ENCODE peak calls at places on chromosome 14, in nine cellular contexts. T, R, E, B, Z, F, A, I and G are unnamed samples. For H3K4me1, the result is how much of the 10 kb centered on the place peaks cover.

GRCh38 chr14:102097441-102098135 is 10.7 kb upstream of the HSP90AA1 start:
- DNase-seq in T (no peak), R (peak), E (no peak), B (no peak), Z (no peak), F (peak), A (no peak), I (no peak), G (no peak)

GRCh38 chr14:68674538-68675232 is 118.2 kb downstream of the ZFP36L1 start:
- DNase-seq in T (no peak), R (no peak), E (no peak), B (no peak), Z (no peak), F (no peak), A (no peak), I (no peak), G (no peak)

GRCh38 chr14:64946310-64947045 is 3.9 kb upstream of the GPX2 start:
- DNase-seq in T (no peak), R (no peak), E (no peak), B (no peak), Z (no peak), F (no peak), A (peak), I (no peak), G (no peak)

GRCh38 chr14:56379956-56380355 is 199.6 kb upstream of the TMEM260 start:
- DNase-seq in T (no peak), R (no peak), E (no peak), B (no peak), Z (no peak), F (no peak), A (no peak), I (no peak), G (no peak)

GRCh38 chr14:99257673-99258221 is 14.2 kb downstream of the BCL11B start:
- DNase-seq in T (no peak), R (no peak), E (no peak), B (no peak), Z (no peak), F (peak), A (no peak), I (no peak), G (no peak)

GRCh38 chr14:56126514-56126913 is 8.3 kb downstream of the PELI2 start:
- DNase-seq in T (no peak), R (no peak), E (no peak), B (no peak), Z (no peak), F (no peak), A (no peak), I (no peak), G (no peak)

GRCh38 chr14:104707629-104708595 is 16.1 kb upstream of the ADSS1 start:
- DNase-seq in T (no peak), R (no peak), E (no peak), B (no peak), Z (no peak), F (no peak), A (no peak), I (no peak), G (no peak)

GRCh38 chr14:100078997-100079561 is 13.9 kb downstream of the EVL start:
- DNase-seq in T (no peak), R (no peak), E (no peak), B (peak), Z (no peak), F (peak), A (no peak), I (no peak), G (no peak)

DNA sequence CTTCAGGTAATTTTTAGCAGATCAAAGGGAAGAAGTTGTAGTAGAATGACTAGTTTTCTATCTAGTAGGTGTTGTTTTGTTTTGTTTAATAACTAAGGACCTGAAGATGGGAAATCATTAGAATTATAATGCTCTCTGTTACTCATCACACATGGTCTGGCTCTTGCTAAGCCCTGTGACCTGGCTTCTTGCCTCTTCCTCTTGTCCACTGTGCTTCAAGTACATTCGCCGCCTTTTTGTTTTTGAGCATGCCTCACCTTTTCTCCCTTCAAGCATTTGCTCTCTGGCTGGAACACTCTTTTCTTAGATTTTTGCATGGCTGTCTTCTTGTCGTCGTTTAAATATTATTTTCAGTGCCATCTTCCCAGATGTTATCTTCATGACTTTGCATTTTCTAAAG is 47.7 kb downstream of the DAAM1 start:
- DNase-seq in T (no peak), R (no peak), E (no peak), B (no peak), Z (no peak), F (no peak), A (no peak), I (no peak), G (peak)
- H3K4me1 ChIP-seq in T (under half), R (under half), E (under half), B (under half), Z (under half), F (under half), A (under half), I (under half), G (under half)

GRCh38 chr14:95530461-95531170 is 4.2 kb upstream of the GLRX5 start:
- DNase-seq in T (no peak), R (no peak), E (no peak), B (no peak), Z (no peak), F (no peak), A (peak), I (no peak), G (no peak)

GRCh38 chr14:95529242-95529641 is 5.6 kb upstream of the GLRX5 start:
- DNase-seq in T (no peak), R (no peak), E (no peak), B (no peak), Z (no peak), F (no peak), A (no peak), I (no peak), G (no peak)

GRCh38 chr14:95533822-95534221 is 1.0 kb upstream of the GLRX5 start:
- DNase-seq in T (no peak), R (peak), E (no peak), B (no peak), Z (no peak), F (peak), A (no peak), I (no peak), G (no peak)

GRCh38 chr14:95533391-95533821 is 1.4 kb upstream of the GLRX5 start:
- DNase-seq in T (peak), R (peak), E (no peak), B (peak), Z (no peak), F (no peak), A (no peak), I (no peak), G (no peak)

DNA sequence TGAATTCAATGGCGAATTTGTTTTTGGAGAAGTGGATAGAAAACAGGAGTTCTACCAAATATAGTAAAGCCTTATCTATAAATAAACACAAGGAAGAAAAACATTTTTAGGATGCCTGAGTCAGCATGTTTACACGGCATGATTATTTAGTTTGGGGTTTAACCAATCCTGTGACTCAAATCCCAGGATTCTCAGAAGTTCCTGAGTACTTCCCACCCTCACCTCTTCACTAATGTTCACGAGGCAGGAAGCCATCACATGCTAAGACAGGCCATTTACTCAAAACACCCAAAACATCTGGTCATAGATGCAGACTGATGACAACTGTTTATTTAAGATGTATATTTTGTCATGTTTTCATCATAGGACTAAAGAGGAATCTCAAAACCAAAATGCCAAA is 3.4 kb upstream of the GLRX5 start:
- DNase-seq in T (no peak), R (no peak), E (no peak), B (peak), Z (no peak), F (no peak), A (peak), I (no peak), G (no peak)
- H3K4me3 ChIP-seq in T (no peak), R (no peak), E (peak), B (no peak), Z (no peak), F (no peak), A (no peak), I (no peak), G (no peak)

GRCh38 chr14:24150993-24151392 is 3.7 kb downstream of the RNF31 start:
- DNase-seq in T (no peak), R (no peak), E (no peak), B (no peak), Z (no peak), F (no peak), A (no peak), I (no peak), G (no peak)

GRCh38 chr14:24151404-24152080 is 4.2 kb downstream of the RNF31 start:
- DNase-seq in T (no peak), R (no peak), E (no peak), B (no peak), Z (no peak), F (no peak), A (no peak), I (no peak), G (no peak)

GRCh38 chr14:24156840-24157239 is 4.2 kb upstream of the IRF9 start:
- DNase-seq in T (no peak), R (no peak), E (no peak), B (no peak), Z (no peak), F (no peak), A (no peak), I (no peak), G (no peak)

GRCh38 chr14:24157331-24157730 is 3.7 kb upstream of the IRF9 start:
- DNase-seq in T (no peak), R (no peak), E (no peak), B (no peak), Z (no peak), F (no peak), A (no peak), I (no peak), G (no peak)

GRCh38 chr14:24155100-24155499 is 6.0 kb upstream of the IRF9 start:
- DNase-seq in T (no peak), R (no peak), E (no peak), B (no peak), Z (no peak), F (peak), A (no peak), I (no peak), G (no peak)
- TF ChIP-seq POLR2A in T (no peak), R (no peak), E (no peak), B (no peak), Z (no peak), F (no peak), A (no peak), I (no peak), G (no peak)

DNA sequence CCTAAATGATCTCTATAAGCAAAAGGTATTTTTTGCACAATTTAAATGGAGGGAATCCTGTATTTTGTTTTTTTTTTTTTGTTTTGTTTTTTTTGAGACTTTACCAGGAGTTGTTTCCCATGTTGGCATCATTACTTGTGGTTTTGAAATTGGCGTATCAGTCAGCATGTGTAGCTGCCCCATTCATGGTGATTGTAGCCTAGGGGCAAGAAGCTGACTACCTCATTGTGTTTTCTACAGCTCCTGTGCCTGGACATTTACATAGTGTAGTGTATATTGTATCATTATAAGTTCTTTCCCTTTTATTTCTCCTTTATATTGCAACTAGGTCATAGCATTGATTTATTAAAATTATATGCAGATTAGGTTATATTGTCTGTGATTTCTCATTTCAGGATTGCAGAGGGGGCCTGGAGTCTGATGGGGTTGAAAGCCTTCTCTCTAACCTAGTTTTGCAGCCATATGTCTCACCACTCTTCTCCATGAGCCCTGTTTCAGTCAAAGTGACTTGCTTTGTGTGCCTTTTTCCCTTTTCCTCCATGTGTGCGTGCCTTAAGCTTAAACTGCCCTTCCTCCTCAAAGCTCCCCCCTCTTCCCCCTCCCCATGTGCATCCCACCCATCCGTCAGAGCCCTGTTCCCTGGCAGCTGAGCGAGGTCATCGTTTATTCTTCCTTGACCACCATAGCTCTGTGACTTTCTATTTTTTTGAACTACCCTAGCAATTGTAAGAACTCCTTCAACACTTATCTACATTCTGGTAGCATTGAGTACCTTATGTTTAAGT is 24.7 kb downstream of the SAMD4A start:
- DNase-seq in T (no peak), R (no peak), E (no peak), B (no peak), Z (no peak), F (no peak), A (no peak), I (no peak), G (no peak)
- H3K4me1 ChIP-seq in T (under half), R (under half), E (under half), B (under half), Z (under half), F (under half), A (under half), I (under half), G (under half)

GRCh38 chr14:81434230-81434629 is 34.1 kb upstream of the STON2 start:
- DNase-seq in T (no peak), R (no peak), E (no peak), B (no peak), Z (no peak), F (no peak), A (no peak), I (no peak), G (no peak)

GRCh38 chr14:81437226-81437625 is 37.1 kb upstream of the STON2 start:
- DNase-seq in T (no peak), R (no peak), E (no peak), B (no peak), Z (no peak), F (no peak), A (no peak), I (no peak), G (no peak)

GRCh38 chr14:81435048-81435577 is 35.0 kb upstream of the STON2 start:
- DNase-seq in T (no peak), R (no peak), E (no peak), B (no peak), Z (no peak), F (no peak), A (no peak), I (no peak), G (no peak)

GRCh38 chr14:81436296-81437138 is 36.4 kb upstream of the STON2 start:
- DNase-seq in T (peak), R (peak), E (peak), B (peak), Z (peak), F (peak), A (peak), I (peak), G (peak)

DNA sequence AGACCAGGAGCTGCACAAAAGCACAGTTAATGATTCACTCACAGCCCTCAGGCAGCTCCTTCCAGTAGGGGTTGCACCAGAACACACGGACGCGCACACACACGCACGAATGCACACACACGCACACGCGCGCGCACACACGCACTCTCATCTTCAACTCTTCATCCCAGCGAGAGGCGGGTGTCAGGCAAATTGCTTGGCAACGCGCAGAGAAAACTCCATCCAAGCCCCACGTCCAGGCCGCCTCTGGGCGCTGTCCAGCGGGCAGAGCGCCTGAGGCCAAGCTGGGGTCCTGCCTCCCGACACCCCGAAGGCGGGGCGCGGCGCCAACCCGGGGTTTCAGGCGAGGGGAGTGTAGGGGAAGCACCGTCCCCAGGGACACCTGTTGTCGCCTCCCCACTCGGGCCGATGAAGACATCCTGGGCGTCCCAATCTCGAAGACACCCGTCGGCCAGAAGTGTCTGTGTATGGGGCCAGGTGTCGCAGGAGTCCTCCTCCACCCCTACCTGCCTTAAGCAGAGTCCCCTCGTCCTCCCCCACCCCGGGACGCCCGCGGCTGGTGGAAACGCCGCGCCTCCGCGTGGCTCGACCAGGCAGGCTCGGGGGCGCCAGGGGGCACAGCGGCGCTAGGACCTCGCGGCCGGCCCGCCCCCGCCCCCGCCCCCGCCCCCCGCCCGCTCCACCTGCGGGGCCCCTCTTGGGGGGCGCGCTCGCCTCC is 35.6 kb upstream of the STON2 start:
- DNase-seq in T (peak), R (no peak), E (peak), B (peak), Z (peak), F (peak), A (peak), I (peak), G (no peak)
- H3K4me3 ChIP-seq in T (peak), R (peak), E (peak), B (no peak), Z (peak), F (peak), A (peak), I (peak), G (peak)

GRCh38 chr14:21264025-21264801 is 5.0 kb downstream of the HNRNPC start:
- DNase-seq in T (no peak), R (no peak), E (no peak), B (peak), Z (no peak), F (no peak), A (no peak), I (no peak), G (no peak)

GRCh38 chr14:21261824-21262223 is 7.4 kb downstream of the HNRNPC start:
- DNase-seq in T (no peak), R (no peak), E (no peak), B (no peak), Z (no peak), F (no peak), A (no peak), I (no peak), G (no peak)

GRCh38 chr14:21263284-21264024 is 5.8 kb downstream of the HNRNPC start:
- DNase-seq in T (no peak), R (no peak), E (no peak), B (peak), Z (no peak), F (no peak), A (no peak), I (no peak), G (no peak)

GRCh38 chr14:21258889-21259787 is 10.1 kb downstream of the HNRNPC start:
- DNase-seq in T (no peak), R (no peak), E (no peak), B (no peak), Z (no peak), F (no peak), A (no peak), I (no peak), G (no peak)

GRCh38 chr14:21262410-21262809 is 6.8 kb downstream of the HNRNPC start:
- DNase-seq in T (no peak), R (no peak), E (no peak), B (no peak), Z (no peak), F (no peak), A (no peak), I (no peak), G (no peak)
- TF ChIP-seq POLR2A in T (no peak), R (no peak), E (no peak), B (no peak), Z (no peak), F (no peak), A (no peak), I (no peak), G (no peak)

GRCh38 chr14:59302313-59302712 is 113.8 kb downstream of the DAAM1 start:
- DNase-seq in T (no peak), R (no peak), E (no peak), B (no peak), Z (no peak), F (no peak), A (no peak), I (no peak), G (no peak)

GRCh38 chr14:59303216-59303615 is 114.7 kb downstream of the DAAM1 start:
- DNase-seq in T (no peak), R (peak), E (no peak), B (no peak), Z (no peak), F (no peak), A (no peak), I (no peak), G (no peak)

GRCh38 chr14:59299731-59300130 is 111.3 kb downstream of the DAAM1 start:
- DNase-seq in T (no peak), R (no peak), E (no peak), B (no peak), Z (no peak), F (no peak), A (no peak), I (no peak), G (no peak)

GRCh38 chr14:59305231-59305630 is 116.8 kb downstream of the DAAM1 start:
- DNase-seq in T (no peak), R (no peak), E (no peak), B (peak), Z (no peak), F (no peak), A (no peak), I (no peak), G (no peak)

GRCh38 chr14:59301354-59301753 is 112.9 kb downstream of the DAAM1 start:
- DNase-seq in T (peak), R (no peak), E (no peak), B (no peak), Z (no peak), F (peak), A (no peak), I (no peak), G (no peak)
- H3K4me1 ChIP-seq in T (under half), R (under half), E (under half), B (under half), Z (under half), F (under half), A (under half), I (under half), G (under half)

GRCh38 chr14:61705017-61705416 is 9.7 kb downstream of the HIF1A start:
- DNase-seq in T (no peak), R (no peak), E (no peak), B (peak), Z (no peak), F (no peak), A (no peak), I (no peak), G (no peak)

GRCh38 chr14:61704554-61704953 is 9.2 kb downstream of the HIF1A start:
- DNase-seq in T (no peak), R (no peak), E (no peak), B (no peak), Z (no peak), F (no peak), A (no peak), I (no peak), G (no peak)

GRCh38 chr14:61701946-61702345 is 6.6 kb downstream of the HIF1A start:
- DNase-seq in T (no peak), R (no peak), E (no peak), B (no peak), Z (no peak), F (no peak), A (no peak), I (no peak), G (no peak)

GRCh38 chr14:61703342-61704129 is 8.2 kb downstream of the HIF1A start:
- DNase-seq in T (no peak), R (no peak), E (no peak), B (no peak), Z (no peak), F (no peak), A (no peak), I (no peak), G (no peak)

GRCh38 chr14:61706096-61706690 is 10.9 kb downstream of the HIF1A start:
- DNase-seq in T (no peak), R (no peak), E (no peak), B (no peak), Z (no peak), F (no peak), A (no peak), I (no peak), G (no peak)
- H3K4me3 ChIP-seq in T (no peak), R (no peak), E (peak), B (no peak), Z (no peak), F (no peak), A (no peak), I (no peak), G (no peak)